ENCODE peak calls at places on chromosome 3, in four cellular contexts. L is ovary, F is H54, O is AG04450. R is an unnamed sample.

GRCh38 chr3:57078366-57079220 is 18.1 kb downstream of the SPATA12 start:
- DNase-seq in L (peak), F (peak), O (no peak), R (no peak)

GRCh38 chr3:160129459-160130061 is 95.7 kb upstream of the C3orf80 start:
- DNase-seq in L (no peak), F (peak), O (peak), R (peak)

GRCh38 chr3:147369671-147370123 is 36.6 kb downstream of the ZIC4 start:
- DNase-seq in L (no peak), F (peak), O (no peak), R (no peak)

GRCh38 chr3:115683773-115684172 is 60.5 kb downstream of the GAP43 start:
- DNase-seq in L (no peak), F (no peak), O (no peak), R (no peak)

GRCh38 chr3:9448643-9449042 is 51.2 kb downstream of the SETD5 start:
- DNase-seq in L (no peak), F (no peak), O (no peak), R (no peak)

GRCh38 chr3:46660543-46661523 is 32.6 kb downstream of the ALS2CL start:
- DNase-seq in L (no peak), F (no peak), O (no peak), R (no peak)

GRCh38 chr3:133896002-133896761 is 500 bp upstream of the RAB6B start:
- DNase-seq in L (no peak), F (no peak), O (no peak), R (no peak)

GRCh38 chr3:159172473-159172872 is 370.6 kb downstream of the MFSD1 start:
- DNase-seq in L (no peak), F (no peak), O (no peak), R (no peak)

GRCh38 chr3:119293761-119294401 is at the start of gene ARHGAP31:
- DNase-seq in L (peak), F (peak), O (peak), R (no peak)

GRCh38 chr3:160106905-160107861 is 118.0 kb upstream of the C3orf80 start:
- DNase-seq in L (no peak), F (no peak), O (no peak), R (no peak)

GRCh38 chr3:39473452-39474125 is 6.1 kb downstream of the MOBP start:
- DNase-seq in L (no peak), F (no peak), O (no peak), R (no peak)

GRCh38 chr3:15391007-15391406 is 36.3 kb downstream of the METTL6 start:
- DNase-seq in L (no peak), F (no peak), O (no peak), R (no peak)

GRCh38 chr3:128470134-128470915 is 3.6 kb upstream of the DNAJB8 start:
- DNase-seq in L (no peak), F (no peak), O (no peak), R (no peak)

GRCh38 chr3:52649461-52650210 is 36.1 kb downstream of the PBRM1 start:
- DNase-seq in L (no peak), F (no peak), O (no peak), R (no peak)

GRCh38 chr3:184604039-184604955 is 42.7 kb downstream of the EPHB3 start:
- DNase-seq in L (peak), F (no peak), O (no peak), R (no peak)

GRCh38 chr3:161014997-161015749 is 90.0 kb downstream of the B3GALNT1 start:
- DNase-seq in L (no peak), F (no peak), O (no peak), R (no peak)

GRCh38 chr3:114933407-114933806 is 213.7 kb downstream of the ZBTB20 start:
- DNase-seq in L (no peak), F (no peak), O (no peak), R (no peak)

GRCh38 chr3:189806171-189806951 is 175.2 kb downstream of the TP63 start:
- DNase-seq in L (no peak), F (no peak), O (no peak), R (no peak)

GRCh38 chr3:155329513-155330048 is 36.1 kb upstream of the STRIT1 start:
- DNase-seq in L (no peak), F (no peak), O (no peak), R (no peak)

GRCh38 chr3:165852150-165852549 is 14.9 kb upstream of the BCHE start:
- DNase-seq in L (no peak), F (no peak), O (no peak), R (no peak)

GRCh38 chr3:172305552-172305951 is 142.7 kb downstream of the GHSR start:
- DNase-seq in L (no peak), F (peak), O (no peak), R (no peak)

GRCh38 chr3:89000886-89001285 is 106.5 kb upstream of the EPHA3 start:
- DNase-seq in L (no peak), F (no peak), O (no peak), R (no peak)

GRCh38 chr3:150135321-150135721 is 164.6 kb upstream of the PFN2 start:
- DNase-seq in L (no peak), F (no peak), O (no peak), R (peak)

GRCh38 chr3:126034481-126035361 is 49.2 kb downstream of the SLC41A3 start:
- DNase-seq in L (no peak), F (no peak), O (no peak), R (peak)

GRCh38 chr3:136659253-136659652 is 92.9 kb downstream of the STAG1 start:
- DNase-seq in L (no peak), F (no peak), O (peak), R (peak)

GRCh38 chr3:24192469-24193056 is 247.5 kb downstream of the NR1D2 start:
- DNase-seq in L (no peak), F (no peak), O (no peak), R (no peak)

GRCh38 chr3:51706788-51707731 is at the start of gene GRM2:
- DNase-seq in L (peak), F (no peak), O (peak), R (peak)

GRCh38 chr3:4466783-4467521 is at the start of gene SUMF1:
- DNase-seq in L (peak), F (peak), O (peak), R (peak)

GRCh38 chr3:64329037-64329436 is 103.8 kb upstream of the PRICKLE2 start:
- DNase-seq in L (no peak), F (no peak), O (no peak), R (no peak)

GRCh38 chr3:36700537-36701248 is 63.7 kb downstream of the DCLK3 start:
- DNase-seq in L (peak), F (no peak), O (peak), R (no peak)

GRCh38 chr3:195028877-195029606 is 241.9 kb downstream of the XXYLT1 start:
- DNase-seq in L (no peak), F (no peak), O (no peak), R (no peak)